ENCODE peak calls at places on chromosomes 13 and 19, in seven cellular contexts. One of them, this sample, is unnamed.

GRCh38 chr19:3760871-3761361 is 576 bp downstream of the APBA3 start:
- DNase-seq in CD8-positive, alpha-beta memory T cell: no peak
- DNase-seq in activated CD8-positive, alpha-beta memory T cell treated with anti-CD3 and anti-CD28 coated beads for 1 hour: no peak
- DNase-seq in foreskin fibroblast: no peak
- DNase-seq in T-helper 2 cell: no peak
- DNase-seq in activated CD4-positive, alpha-beta T cell treated with anti-CD3 and anti-CD28 coated beads, Interleukin-2, amount 50 U/mL, for 48 hours: peak; percentile 24
- DNase-seq in transverse colon: no peak
- DNase-seq in this sample: no peak

GRCh38 chr19:52734340-52734892 is 428 bp downstream of the ZNF611 start:
- DNase-seq in T-helper 2 cell: no peak
- DNase-seq in CD8-positive, alpha-beta memory T cell: no peak
- DNase-seq in activated CD8-positive, alpha-beta memory T cell treated with anti-CD3 and anti-CD28 coated beads for 1 hour: no peak
- DNase-seq in transverse colon: peak; percentile 15
- DNase-seq in activated CD4-positive, alpha-beta T cell treated with anti-CD3 and anti-CD28 coated beads, Interleukin-2, amount 50 U/mL, for 48 hours: no peak
- DNase-seq in foreskin fibroblast: no peak
- DNase-seq in this sample: peak; percentile 70

GRCh38 chr19:14432817-14433453 is at the start of gene PKN1:
- DNase-seq in transverse colon: peak; percentile 59
- DNase-seq in foreskin fibroblast: no peak
- DNase-seq in CD8-positive, alpha-beta memory T cell: peak; percentile 52
- DNase-seq in activated CD8-positive, alpha-beta memory T cell treated with anti-CD3 and anti-CD28 coated beads for 1 hour: no peak
- DNase-seq in T-helper 2 cell: no peak
- DNase-seq in activated CD4-positive, alpha-beta T cell treated with anti-CD3 and anti-CD28 coated beads, Interleukin-2, amount 50 U/mL, for 48 hours: peak; percentile 60
- DNase-seq in this sample: peak; percentile 80

GRCh38 chr19:46355234-46355990 is 8.5 kb downstream of the PPP5C start:
- DNase-seq in foreskin fibroblast: no peak
- DNase-seq in activated CD8-positive, alpha-beta memory T cell treated with anti-CD3 and anti-CD28 coated beads for 1 hour: no peak
- DNase-seq in transverse colon: no peak
- DNase-seq in T-helper 2 cell: no peak
- DNase-seq in CD8-positive, alpha-beta memory T cell: no peak
- DNase-seq in activated CD4-positive, alpha-beta T cell treated with anti-CD3 and anti-CD28 coated beads, Interleukin-2, amount 50 U/mL, for 48 hours: peak; percentile 35
- DNase-seq in this sample: no peak

GRCh38 chr13:67943116-67943515 is 713.0 kb upstream of the PCDH9 start:
- DNase-seq in T-helper 2 cell: no peak
- DNase-seq in foreskin fibroblast: no peak
- DNase-seq in transverse colon: no peak
- DNase-seq in activated CD8-positive, alpha-beta memory T cell treated with anti-CD3 and anti-CD28 coated beads for 1 hour: no peak
- DNase-seq in CD8-positive, alpha-beta memory T cell: no peak
- DNase-seq in activated CD4-positive, alpha-beta T cell treated with anti-CD3 and anti-CD28 coated beads, Interleukin-2, amount 50 U/mL, for 48 hours: no peak
- DNase-seq in this sample: no peak

GRCh38 chr13:113729329-113730019 is 29.6 kb upstream of the TMEM255B start:
- DNase-seq in foreskin fibroblast: peak; percentile 40
- DNase-seq in CD8-positive, alpha-beta memory T cell: no peak
- DNase-seq in activated CD4-positive, alpha-beta T cell treated with anti-CD3 and anti-CD28 coated beads, Interleukin-2, amount 50 U/mL, for 48 hours: no peak
- DNase-seq in activated CD8-positive, alpha-beta memory T cell treated with anti-CD3 and anti-CD28 coated beads for 1 hour: no peak
- DNase-seq in T-helper 2 cell: no peak
- DNase-seq in transverse colon: no peak
- DNase-seq in this sample: peak; percentile 46

GRCh38 chr13:28981530-28981929 is 161.4 kb downstream of the MTUS2 start:
- DNase-seq in transverse colon: no peak
- DNase-seq in activated CD8-positive, alpha-beta memory T cell treated with anti-CD3 and anti-CD28 coated beads for 1 hour: no peak
- DNase-seq in T-helper 2 cell: no peak
- DNase-seq in CD8-positive, alpha-beta memory T cell: no peak
- DNase-seq in activated CD4-positive, alpha-beta T cell treated with anti-CD3 and anti-CD28 coated beads, Interleukin-2, amount 50 U/mL, for 48 hours: no peak
- DNase-seq in foreskin fibroblast: no peak
- DNase-seq in this sample: no peak

GRCh38 chr19:19443902-19444693 is 38.6 kb downstream of the GATAD2A start:
- DNase-seq in activated CD8-positive, alpha-beta memory T cell treated with anti-CD3 and anti-CD28 coated beads for 1 hour: no peak
- DNase-seq in CD8-positive, alpha-beta memory T cell: no peak
- DNase-seq in T-helper 2 cell: no peak
- DNase-seq in activated CD4-positive, alpha-beta T cell treated with anti-CD3 and anti-CD28 coated beads, Interleukin-2, amount 50 U/mL, for 48 hours: peak; percentile 33
- DNase-seq in foreskin fibroblast: no peak
- DNase-seq in transverse colon: no peak
- DNase-seq in this sample: no peak

GRCh38 chr19:17522988-17523872 is 11.8 kb downstream of the PGLS start:
- DNase-seq in T-helper 2 cell: no peak
- DNase-seq in foreskin fibroblast: no peak
- DNase-seq in CD8-positive, alpha-beta memory T cell: peak; percentile 18
- DNase-seq in activated CD4-positive, alpha-beta T cell treated with anti-CD3 and anti-CD28 coated beads, Interleukin-2, amount 50 U/mL, for 48 hours: peak; percentile 57
- DNase-seq in transverse colon: peak; percentile 73
- DNase-seq in activated CD8-positive, alpha-beta memory T cell treated with anti-CD3 and anti-CD28 coated beads for 1 hour: no peak
- DNase-seq in this sample: no peak

GRCh38 chr19:39709026-39709872 is 5.0 kb downstream of the LGALS14 start:
- DNase-seq in transverse colon: no peak
- DNase-seq in activated CD8-positive, alpha-beta memory T cell treated with anti-CD3 and anti-CD28 coated beads for 1 hour: no peak
- DNase-seq in CD8-positive, alpha-beta memory T cell: no peak
- DNase-seq in activated CD4-positive, alpha-beta T cell treated with anti-CD3 and anti-CD28 coated beads, Interleukin-2, amount 50 U/mL, for 48 hours: no peak
- DNase-seq in foreskin fibroblast: no peak
- DNase-seq in T-helper 2 cell: no peak
- DNase-seq in this sample: no peak

GRCh38 chr19:32599736-32600157 is 18.8 kb downstream of the PDCD5 start:
- DNase-seq in activated CD4-positive, alpha-beta T cell treated with anti-CD3 and anti-CD28 coated beads, Interleukin-2, amount 50 U/mL, for 48 hours: peak; percentile 13
- DNase-seq in CD8-positive, alpha-beta memory T cell: peak; percentile 12
- DNase-seq in activated CD8-positive, alpha-beta memory T cell treated with anti-CD3 and anti-CD28 coated beads for 1 hour: no peak
- DNase-seq in T-helper 2 cell: no peak
- DNase-seq in transverse colon: peak; percentile 25
- DNase-seq in foreskin fibroblast: peak; percentile 29
- DNase-seq in this sample: no peak

GRCh38 chr13:113129921-113130750 is 7.5 kb downstream of the F10 start:
- DNase-seq in activated CD8-positive, alpha-beta memory T cell treated with anti-CD3 and anti-CD28 coated beads for 1 hour: no peak
- DNase-seq in foreskin fibroblast: no peak
- DNase-seq in T-helper 2 cell: no peak
- DNase-seq in activated CD4-positive, alpha-beta T cell treated with anti-CD3 and anti-CD28 coated beads, Interleukin-2, amount 50 U/mL, for 48 hours: peak; percentile 49
- DNase-seq in transverse colon: no peak
- DNase-seq in CD8-positive, alpha-beta memory T cell: no peak
- DNase-seq in this sample: peak; percentile 40

GRCh38 chr13:101454767-101455166 is 2.3 kb downstream of the ITGBL1 start:
- DNase-seq in activated CD8-positive, alpha-beta memory T cell treated with anti-CD3 and anti-CD28 coated beads for 1 hour: no peak
- DNase-seq in CD8-positive, alpha-beta memory T cell: no peak
- DNase-seq in foreskin fibroblast: no peak
- DNase-seq in T-helper 2 cell: no peak
- DNase-seq in activated CD4-positive, alpha-beta T cell treated with anti-CD3 and anti-CD28 coated beads, Interleukin-2, amount 50 U/mL, for 48 hours: no peak
- DNase-seq in transverse colon: no peak
- DNase-seq in this sample: no peak

GRCh38 chr19:41528106-41528505 is 47.9 kb upstream of the CEACAM21 start:
- DNase-seq in activated CD4-positive, alpha-beta T cell treated with anti-CD3 and anti-CD28 coated beads, Interleukin-2, amount 50 U/mL, for 48 hours: no peak
- DNase-seq in transverse colon: no peak
- DNase-seq in foreskin fibroblast: no peak
- DNase-seq in CD8-positive, alpha-beta memory T cell: no peak
- DNase-seq in activated CD8-positive, alpha-beta memory T cell treated with anti-CD3 and anti-CD28 coated beads for 1 hour: no peak
- DNase-seq in T-helper 2 cell: no peak
- DNase-seq in this sample: no peak

GRCh38 chr13:35876601-35877000 is 254.6 kb downstream of the DCLK1 start:
- DNase-seq in activated CD8-positive, alpha-beta memory T cell treated with anti-CD3 and anti-CD28 coated beads for 1 hour: no peak
- DNase-seq in activated CD4-positive, alpha-beta T cell treated with anti-CD3 and anti-CD28 coated beads, Interleukin-2, amount 50 U/mL, for 48 hours: no peak
- DNase-seq in CD8-positive, alpha-beta memory T cell: no peak
- DNase-seq in T-helper 2 cell: no peak
- DNase-seq in foreskin fibroblast: no peak
- DNase-seq in transverse colon: no peak
- DNase-seq in this sample: no peak

GRCh38 chr19:56301886-56302620 is 12.6 kb downstream of the ZSCAN5A start:
- DNase-seq in transverse colon: no peak
- DNase-seq in activated CD4-positive, alpha-beta T cell treated with anti-CD3 and anti-CD28 coated beads, Interleukin-2, amount 50 U/mL, for 48 hours: no peak
- DNase-seq in CD8-positive, alpha-beta memory T cell: no peak
- DNase-seq in foreskin fibroblast: no peak
- DNase-seq in activated CD8-positive, alpha-beta memory T cell treated with anti-CD3 and anti-CD28 coated beads for 1 hour: no peak
- DNase-seq in T-helper 2 cell: no peak
- DNase-seq in this sample: no peak

GRCh38 chr19:2815923-2816322 is 3.7 kb upstream of the ZNF554 start:
- DNase-seq in activated CD8-positive, alpha-beta memory T cell treated with anti-CD3 and anti-CD28 coated beads for 1 hour: no peak
- DNase-seq in T-helper 2 cell: no peak
- DNase-seq in CD8-positive, alpha-beta memory T cell: no peak
- DNase-seq in transverse colon: no peak
- DNase-seq in activated CD4-positive, alpha-beta T cell treated with anti-CD3 and anti-CD28 coated beads, Interleukin-2, amount 50 U/mL, for 48 hours: no peak
- DNase-seq in foreskin fibroblast: no peak
- DNase-seq in this sample: no peak

GRCh38 chr19:5973867-5974635 is 3.9 kb downstream of the RANBP3 start:
- DNase-seq in CD8-positive, alpha-beta memory T cell: no peak
- DNase-seq in activated CD4-positive, alpha-beta T cell treated with anti-CD3 and anti-CD28 coated beads, Interleukin-2, amount 50 U/mL, for 48 hours: no peak
- DNase-seq in transverse colon: no peak
- DNase-seq in activated CD8-positive, alpha-beta memory T cell treated with anti-CD3 and anti-CD28 coated beads for 1 hour: no peak
- DNase-seq in foreskin fibroblast: no peak
- DNase-seq in T-helper 2 cell: no peak
- DNase-seq in this sample: no peak

GRCh38 chr13:73119612-73120011 is 60.8 kb downstream of the KLF5 start:
- DNase-seq in activated CD4-positive, alpha-beta T cell treated with anti-CD3 and anti-CD28 coated beads, Interleukin-2, amount 50 U/mL, for 48 hours: no peak
- DNase-seq in activated CD8-positive, alpha-beta memory T cell treated with anti-CD3 and anti-CD28 coated beads for 1 hour: no peak
- DNase-seq in transverse colon: no peak
- DNase-seq in foreskin fibroblast: no peak
- DNase-seq in CD8-positive, alpha-beta memory T cell: no peak
- DNase-seq in T-helper 2 cell: no peak
- DNase-seq in this sample: no peak

GRCh38 chr19:33819875-33820781 is 23.5 kb downstream of the KCTD15 start:
- DNase-seq in CD8-positive, alpha-beta memory T cell: peak; percentile 44
- DNase-seq in foreskin fibroblast: peak; percentile 77
- DNase-seq in activated CD4-positive, alpha-beta T cell treated with anti-CD3 and anti-CD28 coated beads, Interleukin-2, amount 50 U/mL, for 48 hours: peak; percentile 80
- DNase-seq in T-helper 2 cell: no peak
- DNase-seq in transverse colon: peak; percentile 82
- DNase-seq in activated CD8-positive, alpha-beta memory T cell treated with anti-CD3 and anti-CD28 coated beads for 1 hour: no peak
- DNase-seq in this sample: peak; percentile 83

GRCh38 chr19:55092423-55093318 is 17.0 kb downstream of the EPS8L1 start:
- DNase-seq in activated CD8-positive, alpha-beta memory T cell treated with anti-CD3 and anti-CD28 coated beads for 1 hour: no peak
- DNase-seq in transverse colon: no peak
- DNase-seq in activated CD4-positive, alpha-beta T cell treated with anti-CD3 and anti-CD28 coated beads, Interleukin-2, amount 50 U/mL, for 48 hours: no peak
- DNase-seq in foreskin fibroblast: no peak
- DNase-seq in CD8-positive, alpha-beta memory T cell: no peak
- DNase-seq in T-helper 2 cell: no peak
- DNase-seq in this sample: peak; percentile 61

GRCh38 chr19:43905897-43906296 is 29.2 kb downstream of the ZNF45 start:
- DNase-seq in foreskin fibroblast: no peak
- DNase-seq in activated CD4-positive, alpha-beta T cell treated with anti-CD3 and anti-CD28 coated beads, Interleukin-2, amount 50 U/mL, for 48 hours: no peak
- DNase-seq in T-helper 2 cell: no peak
- DNase-seq in transverse colon: no peak
- DNase-seq in CD8-positive, alpha-beta memory T cell: no peak
- DNase-seq in activated CD8-positive, alpha-beta memory T cell treated with anti-CD3 and anti-CD28 coated beads for 1 hour: no peak
- DNase-seq in this sample: no peak

GRCh38 chr19:54158812-54159351 is 639 bp downstream of the LENG1 start:
- DNase-seq in CD8-positive, alpha-beta memory T cell: no peak
- DNase-seq in activated CD8-positive, alpha-beta memory T cell treated with anti-CD3 and anti-CD28 coated beads for 1 hour: no peak
- DNase-seq in foreskin fibroblast: no peak
- DNase-seq in activated CD4-positive, alpha-beta T cell treated with anti-CD3 and anti-CD28 coated beads, Interleukin-2, amount 50 U/mL, for 48 hours: no peak
- DNase-seq in T-helper 2 cell: no peak
- DNase-seq in transverse colon: no peak
- DNase-seq in this sample: no peak

GRCh38 chr19:16062789-16063188 is 13.5 kb upstream of the TPM4 start:
- DNase-seq in foreskin fibroblast: no peak
- DNase-seq in CD8-positive, alpha-beta memory T cell: peak; percentile 62
- DNase-seq in activated CD4-positive, alpha-beta T cell treated with anti-CD3 and anti-CD28 coated beads, Interleukin-2, amount 50 U/mL, for 48 hours: peak; percentile 81
- DNase-seq in activated CD8-positive, alpha-beta memory T cell treated with anti-CD3 and anti-CD28 coated beads for 1 hour: no peak
- DNase-seq in transverse colon: peak; percentile 78
- DNase-seq in T-helper 2 cell: peak; percentile 51
- DNase-seq in this sample: no peak

GRCh38 chr19:18321729-18322091 is 1.2 kb downstream of the LSM4 start:
- DNase-seq in T-helper 2 cell: no peak
- DNase-seq in CD8-positive, alpha-beta memory T cell: no peak
- DNase-seq in foreskin fibroblast: no peak
- DNase-seq in activated CD4-positive, alpha-beta T cell treated with anti-CD3 and anti-CD28 coated beads, Interleukin-2, amount 50 U/mL, for 48 hours: no peak
- DNase-seq in activated CD8-positive, alpha-beta memory T cell treated with anti-CD3 and anti-CD28 coated beads for 1 hour: no peak
- DNase-seq in transverse colon: no peak
- DNase-seq in this sample: no peak

GRCh38 chr19:35027851-35028599 is 2.2 kb upstream of the SCN1B start:
- DNase-seq in foreskin fibroblast: no peak
- DNase-seq in activated CD4-positive, alpha-beta T cell treated with anti-CD3 and anti-CD28 coated beads, Interleukin-2, amount 50 U/mL, for 48 hours: no peak
- DNase-seq in T-helper 2 cell: no peak
- DNase-seq in CD8-positive, alpha-beta memory T cell: no peak
- DNase-seq in activated CD8-positive, alpha-beta memory T cell treated with anti-CD3 and anti-CD28 coated beads for 1 hour: no peak
- DNase-seq in transverse colon: no peak
- DNase-seq in this sample: no peak

GRCh38 chr19:44738603-44739585 is 9.6 kb upstream of the BCL3 start:
- DNase-seq in T-helper 2 cell: no peak
- DNase-seq in activated CD8-positive, alpha-beta memory T cell treated with anti-CD3 and anti-CD28 coated beads for 1 hour: no peak
- DNase-seq in activated CD4-positive, alpha-beta T cell treated with anti-CD3 and anti-CD28 coated beads, Interleukin-2, amount 50 U/mL, for 48 hours: no peak
- DNase-seq in foreskin fibroblast: no peak
- DNase-seq in CD8-positive, alpha-beta memory T cell: no peak
- DNase-seq in transverse colon: peak; percentile 49
- DNase-seq in this sample: no peak

GRCh38 chr19:2629491-2630351 is 72.8 kb downstream of the GNG7 start:
- DNase-seq in CD8-positive, alpha-beta memory T cell: no peak
- DNase-seq in foreskin fibroblast: no peak
- DNase-seq in activated CD4-positive, alpha-beta T cell treated with anti-CD3 and anti-CD28 coated beads, Interleukin-2, amount 50 U/mL, for 48 hours: no peak
- DNase-seq in T-helper 2 cell: no peak
- DNase-seq in transverse colon: no peak
- DNase-seq in activated CD8-positive, alpha-beta memory T cell treated with anti-CD3 and anti-CD28 coated beads for 1 hour: no peak
- DNase-seq in this sample: no peak

GRCh38 chr19:9865732-9866627 is 30.9 kb downstream of the PIN1 start:
- DNase-seq in transverse colon: no peak
- DNase-seq in T-helper 2 cell: no peak
- DNase-seq in activated CD8-positive, alpha-beta memory T cell treated with anti-CD3 and anti-CD28 coated beads for 1 hour: no peak
- DNase-seq in activated CD4-positive, alpha-beta T cell treated with anti-CD3 and anti-CD28 coated beads, Interleukin-2, amount 50 U/mL, for 48 hours: no peak
- DNase-seq in foreskin fibroblast: no peak
- DNase-seq in CD8-positive, alpha-beta memory T cell: peak; percentile 15
- DNase-seq in this sample: no peak

GRCh38 chr13:87235621-87236020 is 435.6 kb upstream of the SLITRK5 start:
- DNase-seq in activated CD4-positive, alpha-beta T cell treated with anti-CD3 and anti-CD28 coated beads, Interleukin-2, amount 50 U/mL, for 48 hours: no peak
- DNase-seq in transverse colon: no peak
- DNase-seq in T-helper 2 cell: no peak
- DNase-seq in CD8-positive, alpha-beta memory T cell: no peak
- DNase-seq in foreskin fibroblast: no peak
- DNase-seq in activated CD8-positive, alpha-beta memory T cell treated with anti-CD3 and anti-CD28 coated beads for 1 hour: no peak
- DNase-seq in this sample: no peak

GRCh38 chr13:76723551-76724232 is 162.5 kb downstream of the KCTD12 start:
- DNase-seq in foreskin fibroblast: peak; percentile 87
- DNase-seq in activated CD8-positive, alpha-beta memory T cell treated with anti-CD3 and anti-CD28 coated beads for 1 hour: no peak
- DNase-seq in transverse colon: peak; percentile 11
- DNase-seq in CD8-positive, alpha-beta memory T cell: no peak
- DNase-seq in T-helper 2 cell: no peak
- DNase-seq in activated CD4-positive, alpha-beta T cell treated with anti-CD3 and anti-CD28 coated beads, Interleukin-2, amount 50 U/mL, for 48 hours: no peak
- DNase-seq in this sample: no peak

GRCh38 chr19:42294471-42295137 is 7.3 kb upstream of the PRR19 start:
- DNase-seq in T-helper 2 cell: no peak
- DNase-seq in CD8-positive, alpha-beta memory T cell: no peak
- DNase-seq in foreskin fibroblast: no peak
- DNase-seq in activated CD4-positive, alpha-beta T cell treated with anti-CD3 and anti-CD28 coated beads, Interleukin-2, amount 50 U/mL, for 48 hours: no peak
- DNase-seq in transverse colon: no peak
- DNase-seq in activated CD8-positive, alpha-beta memory T cell treated with anti-CD3 and anti-CD28 coated beads for 1 hour: no peak
- DNase-seq in this sample: no peak

GRCh38 chr19:35901854-35902661 is at the start of gene HCST:
- DNase-seq in activated CD4-positive, alpha-beta T cell treated with anti-CD3 and anti-CD28 coated beads, Interleukin-2, amount 50 U/mL, for 48 hours: peak; percentile 38
- DNase-seq in CD8-positive, alpha-beta memory T cell: peak; percentile 57
- DNase-seq in activated CD8-positive, alpha-beta memory T cell treated with anti-CD3 and anti-CD28 coated beads for 1 hour: no peak
- DNase-seq in foreskin fibroblast: peak; percentile 31
- DNase-seq in T-helper 2 cell: no peak
- DNase-seq in transverse colon: peak; percentile 30
- DNase-seq in this sample: no peak

GRCh38 chr13:46197299-46197975 is 14.3 kb upstream of the LRRC63 start:
- DNase-seq in activated CD8-positive, alpha-beta memory T cell treated with anti-CD3 and anti-CD28 coated beads for 1 hour: no peak
- DNase-seq in activated CD4-positive, alpha-beta T cell treated with anti-CD3 and anti-CD28 coated beads, Interleukin-2, amount 50 U/mL, for 48 hours: no peak
- DNase-seq in transverse colon: no peak
- DNase-seq in T-helper 2 cell: no peak
- DNase-seq in CD8-positive, alpha-beta memory T cell: no peak
- DNase-seq in foreskin fibroblast: peak; percentile 30
- DNase-seq in this sample: no peak

GRCh38 chr13:35475960-35476943 is at the start of gene MAB21L1:
- DNase-seq in activated CD8-positive, alpha-beta memory T cell treated with anti-CD3 and anti-CD28 coated beads for 1 hour: no peak
- DNase-seq in transverse colon: peak; percentile 9
- DNase-seq in foreskin fibroblast: peak; percentile 91
- DNase-seq in CD8-positive, alpha-beta memory T cell: no peak
- DNase-seq in T-helper 2 cell: no peak
- DNase-seq in activated CD4-positive, alpha-beta T cell treated with anti-CD3 and anti-CD28 coated beads, Interleukin-2, amount 50 U/mL, for 48 hours: peak; percentile 5
- DNase-seq in this sample: peak; percentile 74

GRCh38 chr13:112703935-112704633 is 14.2 kb downstream of the ATP11A start:
- DNase-seq in T-helper 2 cell: no peak
- DNase-seq in activated CD4-positive, alpha-beta T cell treated with anti-CD3 and anti-CD28 coated beads, Interleukin-2, amount 50 U/mL, for 48 hours: no peak
- DNase-seq in transverse colon: peak; percentile 3
- DNase-seq in foreskin fibroblast: no peak
- DNase-seq in activated CD8-positive, alpha-beta memory T cell treated with anti-CD3 and anti-CD28 coated beads for 1 hour: no peak
- DNase-seq in CD8-positive, alpha-beta memory T cell: no peak
- DNase-seq in this sample: no peak

GRCh38 chr13:75151081-75151643 is 330.8 kb downstream of the TBC1D4 start:
- DNase-seq in T-helper 2 cell: no peak
- DNase-seq in activated CD8-positive, alpha-beta memory T cell treated with anti-CD3 and anti-CD28 coated beads for 1 hour: no peak
- DNase-seq in CD8-positive, alpha-beta memory T cell: no peak
- DNase-seq in foreskin fibroblast: peak; percentile 37
- DNase-seq in activated CD4-positive, alpha-beta T cell treated with anti-CD3 and anti-CD28 coated beads, Interleukin-2, amount 50 U/mL, for 48 hours: no peak
- DNase-seq in transverse colon: no peak
- DNase-seq in this sample: no peak